ENCODE peak calls at places on chromosomes 5 and 9, in ten cellular contexts. One of them, this sample, is unnamed.

GRCh38 chr9:133782157-133783130 is 44.3 kb upstream of the SARDH start:
- DNase-seq in GM12878: peak; percentile 13
- DNase-seq in fibroblast of mammary gland: peak; percentile 58
- DNase-seq in GM20000: peak; percentile 83
- DNase-seq in kidney: peak; percentile 81
- DNase-seq in psoas muscle: peak; percentile 58
- DNase-seq in AG09319: peak; percentile 22
- DNase-seq in HFFc6: peak; percentile 40
- DNase-seq in astrocyte: peak; percentile 33
- DNase-seq in heart left ventricle: peak; percentile 74
- DNase-seq in this sample: peak; percentile 76

GRCh38 chr5:115079934-115080623 is 89.6 kb downstream of the TRIM36 start:
- DNase-seq in GM12878: no peak
- DNase-seq in fibroblast of mammary gland: no peak
- DNase-seq in GM20000: no peak
- DNase-seq in kidney: no peak
- DNase-seq in psoas muscle: no peak
- DNase-seq in AG09319: no peak
- DNase-seq in HFFc6: no peak
- DNase-seq in astrocyte: no peak
- DNase-seq in heart left ventricle: no peak
- DNase-seq in this sample: no peak

GRCh38 chr5:109959652-109960051 is 269.9 kb downstream of the MAN2A1 start:
- DNase-seq in GM12878: no peak
- DNase-seq in fibroblast of mammary gland: no peak
- DNase-seq in GM20000: no peak
- DNase-seq in kidney: no peak
- DNase-seq in psoas muscle: no peak
- DNase-seq in AG09319: no peak
- DNase-seq in HFFc6: no peak
- DNase-seq in astrocyte: no peak
- DNase-seq in heart left ventricle: no peak
- DNase-seq in this sample: no peak

GRCh38 chr5:165360366-165361142 is 1855.1 kb downstream of the MAT2B start:
- DNase-seq in GM12878: no peak
- DNase-seq in fibroblast of mammary gland: no peak
- DNase-seq in GM20000: no peak
- DNase-seq in kidney: no peak
- DNase-seq in psoas muscle: no peak
- DNase-seq in AG09319: no peak
- DNase-seq in HFFc6: no peak
- DNase-seq in astrocyte: no peak
- DNase-seq in heart left ventricle: no peak
- DNase-seq in this sample: no peak

GRCh38 chr5:92380069-92380770 is 997.1 kb upstream of the ARRDC3 start:
- DNase-seq in GM12878: no peak
- DNase-seq in fibroblast of mammary gland: peak; percentile 54
- DNase-seq in GM20000: no peak
- DNase-seq in kidney: no peak
- DNase-seq in psoas muscle: no peak
- DNase-seq in AG09319: no peak
- DNase-seq in HFFc6: no peak
- DNase-seq in astrocyte: peak; percentile 36
- DNase-seq in heart left ventricle: no peak
- DNase-seq in this sample: no peak

GRCh38 chr5:172768573-172769323 is 2.2 kb downstream of the DUSP1 start:
- DNase-seq in GM12878: no peak
- DNase-seq in fibroblast of mammary gland: peak; percentile 69
- DNase-seq in GM20000: no peak
- DNase-seq in kidney: no peak
- DNase-seq in psoas muscle: peak; percentile 36
- DNase-seq in AG09319: peak; percentile 41
- DNase-seq in HFFc6: peak; percentile 71
- DNase-seq in astrocyte: peak; percentile 52
- DNase-seq in heart left ventricle: no peak
- DNase-seq in this sample: no peak

GRCh38 chr5:4019841-4020240 is 424.2 kb downstream of the IRX1 start:
- DNase-seq in GM12878: no peak
- DNase-seq in fibroblast of mammary gland: peak; percentile 11
- DNase-seq in GM20000: no peak
- DNase-seq in kidney: no peak
- DNase-seq in psoas muscle: no peak
- DNase-seq in AG09319: no peak
- DNase-seq in HFFc6: no peak
- DNase-seq in astrocyte: no peak
- DNase-seq in heart left ventricle: no peak
- DNase-seq in this sample: no peak

GRCh38 chr9:1429328-1429727 is 379.2 kb downstream of the DMRT2 start:
- DNase-seq in GM12878: no peak
- DNase-seq in fibroblast of mammary gland: peak; percentile 30
- DNase-seq in GM20000: no peak
- DNase-seq in kidney: no peak
- DNase-seq in psoas muscle: no peak
- DNase-seq in AG09319: no peak
- DNase-seq in HFFc6: no peak
- DNase-seq in astrocyte: no peak
- DNase-seq in heart left ventricle: no peak
- DNase-seq in this sample: no peak

GRCh38 chr9:74281674-74282073 is 215.5 kb upstream of the RORB start:
- DNase-seq in GM12878: no peak
- DNase-seq in fibroblast of mammary gland: no peak
- DNase-seq in GM20000: no peak
- DNase-seq in kidney: no peak
- DNase-seq in psoas muscle: no peak
- DNase-seq in AG09319: no peak
- DNase-seq in HFFc6: no peak
- DNase-seq in astrocyte: no peak
- DNase-seq in heart left ventricle: no peak
- DNase-seq in this sample: no peak

GRCh38 chr9:133888048-133888778 is 103.9 kb downstream of the VAV2 start:
- DNase-seq in GM12878: no peak
- DNase-seq in fibroblast of mammary gland: no peak
- DNase-seq in GM20000: no peak
- DNase-seq in kidney: no peak
- DNase-seq in psoas muscle: no peak
- DNase-seq in AG09319: no peak
- DNase-seq in HFFc6: no peak
- DNase-seq in astrocyte: no peak
- DNase-seq in heart left ventricle: no peak
- DNase-seq in this sample: no peak

GRCh38 chr5:54514269-54514668 is 3.3 kb upstream of the SNX18 start:
- DNase-seq in GM12878: no peak
- DNase-seq in fibroblast of mammary gland: peak; percentile 45
- DNase-seq in GM20000: no peak
- DNase-seq in kidney: no peak
- DNase-seq in psoas muscle: no peak
- DNase-seq in AG09319: no peak
- DNase-seq in HFFc6: peak; percentile 45
- DNase-seq in astrocyte: no peak
- DNase-seq in heart left ventricle: no peak
- DNase-seq in this sample: no peak

GRCh38 chr9:35816708-35817107 is 1.9 kb upstream of the HINT2 start:
- DNase-seq in GM12878: no peak
- DNase-seq in fibroblast of mammary gland: no peak
- DNase-seq in GM20000: no peak
- DNase-seq in kidney: no peak
- DNase-seq in psoas muscle: no peak
- DNase-seq in AG09319: no peak
- DNase-seq in HFFc6: no peak
- DNase-seq in astrocyte: no peak
- DNase-seq in heart left ventricle: no peak
- DNase-seq in this sample: no peak

GRCh38 chr9:35812025-35812602 is at the start of gene SPAG8:
- DNase-seq in GM12878: peak; percentile 90
- DNase-seq in fibroblast of mammary gland: peak; percentile 95
- DNase-seq in GM20000: peak; percentile 93
- DNase-seq in kidney: peak; percentile 98
- DNase-seq in psoas muscle: peak; percentile 93
- DNase-seq in AG09319: peak; percentile 89
- DNase-seq in HFFc6: peak; percentile 99
- DNase-seq in astrocyte: peak; percentile 94
- DNase-seq in heart left ventricle: peak; percentile 95
- DNase-seq in this sample: peak; percentile 95

GRCh38 chr9:35813434-35814105 is 1.3 kb downstream of the HINT2 start:
- DNase-seq in GM12878: no peak
- DNase-seq in fibroblast of mammary gland: peak; percentile 39
- DNase-seq in GM20000: no peak
- DNase-seq in kidney: no peak
- DNase-seq in psoas muscle: no peak
- DNase-seq in AG09319: no peak
- DNase-seq in HFFc6: no peak
- DNase-seq in astrocyte: no peak
- DNase-seq in heart left ventricle: no peak
- DNase-seq in this sample: no peak

GRCh38 chr9:35814841-35815543 is at the start of gene HINT2:
- DNase-seq in GM12878: peak; percentile 95
- DNase-seq in fibroblast of mammary gland: peak; percentile 99
- DNase-seq in GM20000: peak; percentile 96
- DNase-seq in kidney: peak; percentile 99
- DNase-seq in psoas muscle: peak; percentile 95
- DNase-seq in AG09319: peak; percentile 97
- DNase-seq in HFFc6: peak; percentile 100
- DNase-seq in astrocyte: peak; percentile 99
- DNase-seq in heart left ventricle: peak; percentile 96
- DNase-seq in this sample: peak; percentile 95

GRCh38 chr9:35814106-35814840 is 569 bp downstream of the HINT2 start:
- DNase-seq in GM12878: no peak
- DNase-seq in fibroblast of mammary gland: peak; percentile 66
- DNase-seq in GM20000: peak; percentile 53
- DNase-seq in kidney: peak; percentile 94
- DNase-seq in psoas muscle: peak; percentile 73
- DNase-seq in AG09319: no peak
- DNase-seq in HFFc6: peak; percentile 58
- DNase-seq in astrocyte: peak; percentile 20
- DNase-seq in heart left ventricle: peak; percentile 75
- DNase-seq in this sample: peak; percentile 48
- TF ChIP-seq CTCF in GM12878: peak; percentile 35
- TF ChIP-seq CTCF in fibroblast of mammary gland: peak; percentile 33
- TF ChIP-seq CTCF in GM20000: peak; percentile 11
- TF ChIP-seq CTCF in kidney: peak; percentile 2
- TF ChIP-seq CTCF in psoas muscle: peak; percentile 23
- TF ChIP-seq CTCF in AG09319: peak; percentile 52
- TF ChIP-seq CTCF in HFFc6: peak; percentile 67
- TF ChIP-seq CTCF in astrocyte: peak; percentile 11
- TF ChIP-seq CTCF in heart left ventricle: peak; percentile 32
- TF ChIP-seq CTCF in this sample: peak; percentile 18

GRCh38 chr5:152303841-152304240 is 101.2 kb downstream of the NMUR2 start:
- DNase-seq in GM12878: no peak
- DNase-seq in fibroblast of mammary gland: no peak
- DNase-seq in GM20000: no peak
- DNase-seq in kidney: no peak
- DNase-seq in psoas muscle: no peak
- DNase-seq in AG09319: no peak
- DNase-seq in HFFc6: no peak
- DNase-seq in astrocyte: no peak
- DNase-seq in heart left ventricle: no peak
- DNase-seq in this sample: no peak

GRCh38 chr5:152293189-152293588 is 111.9 kb downstream of the NMUR2 start:
- DNase-seq in GM12878: no peak
- DNase-seq in fibroblast of mammary gland: no peak
- DNase-seq in GM20000: no peak
- DNase-seq in kidney: no peak
- DNase-seq in psoas muscle: no peak
- DNase-seq in AG09319: no peak
- DNase-seq in HFFc6: no peak
- DNase-seq in astrocyte: no peak
- DNase-seq in heart left ventricle: no peak
- DNase-seq in this sample: no peak

DNA sequence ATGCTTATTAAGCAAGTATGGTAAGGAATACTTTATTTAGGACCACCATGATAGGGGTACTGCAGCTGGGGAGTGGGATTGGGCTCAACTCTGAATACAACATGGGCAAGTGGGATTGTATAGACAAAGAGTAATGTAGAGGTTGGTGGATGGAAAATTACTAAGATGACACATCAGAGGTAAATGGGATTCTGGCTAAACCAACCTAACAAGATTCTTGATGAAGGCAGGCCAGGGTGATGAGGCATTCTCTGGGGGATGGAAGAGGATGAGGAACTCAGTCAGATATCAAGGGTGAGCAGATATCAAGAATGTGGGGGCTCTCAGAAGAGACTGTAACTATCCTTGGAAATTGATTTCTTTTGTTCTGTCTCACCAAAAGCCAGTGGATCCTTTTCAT is 107.2 kb downstream of the NMUR2 start:
- DNase-seq in GM12878: no peak
- DNase-seq in fibroblast of mammary gland: no peak
- DNase-seq in GM20000: no peak
- DNase-seq in kidney: no peak
- DNase-seq in psoas muscle: no peak
- DNase-seq in AG09319: no peak
- DNase-seq in HFFc6: no peak
- DNase-seq in astrocyte: no peak
- DNase-seq in heart left ventricle: no peak
- DNase-seq in this sample: no peak
- TF ChIP-seq CTCF in GM12878: no peak
- TF ChIP-seq CTCF in fibroblast of mammary gland: no peak
- TF ChIP-seq CTCF in GM20000: no peak
- TF ChIP-seq CTCF in kidney: no peak
- TF ChIP-seq CTCF in psoas muscle: no peak
- TF ChIP-seq CTCF in AG09319: no peak
- TF ChIP-seq CTCF in HFFc6: no peak
- TF ChIP-seq CTCF in astrocyte: no peak
- TF ChIP-seq CTCF in heart left ventricle: no peak
- TF ChIP-seq CTCF in this sample: no peak

DNA sequence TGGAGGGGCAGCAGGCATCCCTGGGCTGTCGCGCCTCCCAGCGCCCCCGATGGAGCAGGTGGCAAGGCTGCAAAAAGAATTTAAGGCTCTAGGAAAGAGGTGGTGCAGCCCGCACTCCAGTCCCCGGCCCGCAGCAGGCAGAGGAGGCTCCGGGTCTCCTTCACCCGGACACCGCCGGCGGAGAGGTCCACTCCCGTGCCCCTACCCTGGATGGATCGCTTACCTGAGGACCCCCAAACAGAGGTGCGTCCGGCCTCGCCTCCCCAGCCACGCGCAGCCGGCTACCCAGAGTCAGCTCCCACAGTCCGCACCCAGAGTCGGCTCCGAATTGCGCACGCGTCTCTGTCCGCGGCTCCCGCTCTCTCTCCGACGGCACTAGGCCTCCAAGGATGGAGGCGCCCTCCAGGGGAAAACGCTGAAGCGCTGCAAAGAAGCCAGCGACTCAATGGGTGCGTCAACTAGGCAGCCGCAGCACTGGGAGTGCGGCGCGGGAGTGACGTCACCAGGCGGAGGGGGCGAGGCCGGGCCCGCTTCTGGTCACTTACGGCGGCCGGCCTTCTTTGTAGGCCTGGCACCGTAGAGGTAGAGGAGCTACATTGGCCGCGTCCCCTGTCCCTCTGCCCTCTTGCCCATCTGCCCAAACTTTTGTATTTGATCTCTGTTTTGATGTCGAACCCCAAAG is at the start of gene ELP1:
- DNase-seq in GM12878: peak; percentile 45
- DNase-seq in fibroblast of mammary gland: peak; percentile 93
- DNase-seq in GM20000: peak; percentile 91
- DNase-seq in kidney: peak; percentile 98
- DNase-seq in psoas muscle: peak; percentile 92
- DNase-seq in AG09319: peak; percentile 78
- DNase-seq in HFFc6: peak; percentile 94
- DNase-seq in astrocyte: peak; percentile 91
- DNase-seq in heart left ventricle: peak; percentile 94
- DNase-seq in this sample: peak; percentile 92
- TF ChIP-seq CTCF in GM12878: peak; percentile 29
- TF ChIP-seq CTCF in fibroblast of mammary gland: no peak
- TF ChIP-seq CTCF in GM20000: peak; percentile 20
- TF ChIP-seq CTCF in kidney: no peak
- TF ChIP-seq CTCF in psoas muscle: no peak
- TF ChIP-seq CTCF in AG09319: peak; percentile 39
- TF ChIP-seq CTCF in HFFc6: peak; percentile 36
- TF ChIP-seq CTCF in astrocyte: peak; percentile 6
- TF ChIP-seq CTCF in heart left ventricle: peak; percentile 29
- TF ChIP-seq CTCF in this sample: peak; percentile 20

GRCh38 chr5:83467315-83468044 is 4.1 kb upstream of the VCAN start:
- DNase-seq in GM12878: no peak
- DNase-seq in fibroblast of mammary gland: peak; percentile 76
- DNase-seq in GM20000: no peak
- DNase-seq in kidney: peak; percentile 43
- DNase-seq in psoas muscle: peak; percentile 33
- DNase-seq in AG09319: peak; percentile 54
- DNase-seq in HFFc6: peak; percentile 34
- DNase-seq in astrocyte: peak; percentile 74
- DNase-seq in heart left ventricle: peak; percentile 53
- DNase-seq in this sample: no peak
- TF ChIP-seq CTCF in GM12878: no peak
- TF ChIP-seq CTCF in fibroblast of mammary gland: peak; percentile 46
- TF ChIP-seq CTCF in GM20000: no peak
- TF ChIP-seq CTCF in kidney: no peak
- TF ChIP-seq CTCF in psoas muscle: no peak
- TF ChIP-seq CTCF in AG09319: peak; percentile 68
- TF ChIP-seq CTCF in HFFc6: peak; percentile 19
- TF ChIP-seq CTCF in astrocyte: no peak
- TF ChIP-seq CTCF in heart left ventricle: no peak
- TF ChIP-seq CTCF in this sample: peak; percentile 25